ENCODE peak calls at places on chromosomes 11 and 22, in five cellular contexts. P, B, D, X and O are unnamed samples.

GRCh38 chr11:116826751-116827431 is 2.8 kb upstream of the APOC3 start:
- DNase-seq in D (no peak), B (peak), X (no peak), P (no peak), O (no peak)

GRCh38 chr11:17827006-17827405 is 92.4 kb downstream of the KCNC1 start:
- DNase-seq in B (no peak), P (no peak), X (no peak), D (no peak), O (no peak)

GRCh38 chr11:61482513-61482912 is 26.0 kb upstream of the LRRC10B start:
- DNase-seq in X (peak), B (no peak), P (no peak), D (no peak), O (no peak)

GRCh38 chr11:61153593-61154090 is 7.6 kb downstream of the VPS37C start:
- DNase-seq in X (no peak), P (no peak), B (no peak), D (no peak), O (no peak)

GRCh38 chr11:63543711-63544110 is 7.1 kb downstream of the PLAAT4 start:
- DNase-seq in P (no peak), B (no peak), X (no peak), D (no peak), O (no peak)

GRCh38 chr22:50673231-50674126 is 856 bp downstream of the SHANK3 start:
- DNase-seq in D (no peak), P (peak), X (peak), B (peak), O (no peak)

GRCh38 chr11:34335801-34336200 is 22.0 kb downstream of the ABTB2 start:
- DNase-seq in B (no peak), X (no peak), P (no peak), D (no peak), O (no peak)

GRCh38 chr11:35579557-35580396 is 38.5 kb upstream of the FJX1 start:
- DNase-seq in P (no peak), D (no peak), X (peak), B (no peak), O (peak)

GRCh38 chr11:129143335-129143734 is 48.8 kb downstream of the ARHGAP32 start:
- DNase-seq in B (peak), D (peak), P (no peak), X (peak), O (peak)

GRCh38 chr22:49724030-49724892 is 103.4 kb downstream of the BRD1 start:
- DNase-seq in X (peak), P (no peak), B (no peak), D (no peak), O (no peak)

GRCh38 chr11:107716884-107717532 is 5.2 kb upstream of the SLN start:
- DNase-seq in B (no peak), D (no peak), X (no peak), P (no peak), O (peak)

GRCh38 chr22:37229805-37230672 is 14.0 kb downstream of the RAC2 start:
- DNase-seq in B (peak), P (peak), D (peak), X (peak), O (peak)
- H3K4me3 ChIP-seq in B (no peak), P (peak), D (peak), X (no peak), O (no peak)

GRCh38 chr11:11788067-11788710 is 53.6 kb upstream of the USP47 start:
- DNase-seq in X (no peak), D (no peak), B (no peak), P (no peak), O (no peak)
- TF ChIP-seq CTCF in X (no peak), D (peak), B (no peak), P (no peak), O (no peak)

DNA sequence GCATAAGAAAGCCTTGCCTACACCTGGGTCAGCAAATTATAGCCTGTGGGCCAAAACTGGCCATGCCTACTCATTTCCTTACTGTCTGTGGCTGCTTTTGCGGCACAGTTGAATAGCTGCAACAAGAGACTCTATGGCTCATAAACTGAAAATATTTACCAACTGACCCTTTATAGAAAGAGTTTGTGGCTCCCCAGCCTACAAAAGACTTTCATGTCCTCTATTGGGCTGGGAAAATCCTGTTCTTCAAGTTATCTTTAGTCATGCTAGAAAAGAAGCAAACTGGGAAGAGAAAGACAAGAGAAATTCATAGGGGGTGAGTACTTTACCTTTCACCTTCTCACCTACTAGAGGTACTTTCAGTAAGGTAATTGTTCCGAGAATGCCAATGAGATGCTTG is 175.1 kb downstream of the SWAP70 start:
- DNase-seq in P (no peak), B (no peak), D (no peak), X (no peak), O (no peak)
- H3K4me3 ChIP-seq in P (no peak), B (no peak), D (no peak), X (no peak), O (no peak)

DNA sequence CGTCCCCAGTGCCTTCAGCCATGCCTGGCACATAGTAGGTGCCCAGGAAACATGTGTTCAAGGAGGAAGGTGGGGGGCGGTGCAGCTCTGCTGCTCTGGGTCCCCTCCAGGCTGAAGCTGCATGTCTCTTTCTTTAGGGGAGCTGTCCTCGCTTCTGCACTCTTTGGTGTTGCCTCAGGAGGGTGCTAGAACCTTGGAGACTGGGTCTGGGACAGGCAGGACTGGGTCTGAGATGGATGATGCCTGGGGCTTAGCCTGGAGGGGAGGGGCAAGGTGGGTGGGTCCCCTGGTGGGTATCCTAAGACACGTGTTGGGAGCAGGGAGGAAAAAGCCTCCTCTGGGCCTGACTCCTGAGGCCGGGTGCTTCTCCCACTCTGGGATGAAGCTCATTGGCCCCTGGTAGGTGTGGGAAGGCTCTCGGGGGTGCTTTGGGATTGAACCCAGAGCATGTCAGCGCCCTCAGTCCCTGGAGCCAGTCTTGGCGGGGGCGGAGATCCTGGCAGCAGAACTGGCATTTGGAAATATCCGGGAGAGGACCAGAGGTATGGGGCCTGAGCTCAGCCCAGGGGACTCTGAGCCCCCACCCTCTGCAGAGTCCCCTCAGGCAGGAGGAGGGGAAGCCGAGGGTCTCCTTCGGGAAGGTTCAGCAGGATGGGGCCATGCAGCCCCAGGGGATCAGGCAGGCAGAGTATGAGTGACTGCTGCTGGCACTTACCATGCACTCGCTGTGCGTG is 6.7 kb upstream of the GSTP1 start:
- DNase-seq in X (no peak), P (no peak), D (no peak), B (no peak), O (no peak)
- TF ChIP-seq CTCF in X (peak), P (no peak), D (no peak), B (no peak), O (peak)

GRCh38 chr11:90256404-90257157 is 33.7 kb upstream of the CHORDC1 start:
- DNase-seq in P (no peak), B (no peak), X (no peak), D (no peak), O (no peak)

GRCh38 chr11:90252053-90252452 is 29.2 kb upstream of the CHORDC1 start:
- DNase-seq in P (no peak), X (no peak), B (no peak), D (no peak), O (no peak)

GRCh38 chr11:90251599-90251998 is 28.8 kb upstream of the CHORDC1 start:
- DNase-seq in X (no peak), P (no peak), B (no peak), D (no peak), O (no peak)

GRCh38 chr11:90254065-90254464 is 31.2 kb upstream of the CHORDC1 start:
- DNase-seq in D (no peak), X (no peak), B (no peak), P (no peak), O (no peak)

DNA sequence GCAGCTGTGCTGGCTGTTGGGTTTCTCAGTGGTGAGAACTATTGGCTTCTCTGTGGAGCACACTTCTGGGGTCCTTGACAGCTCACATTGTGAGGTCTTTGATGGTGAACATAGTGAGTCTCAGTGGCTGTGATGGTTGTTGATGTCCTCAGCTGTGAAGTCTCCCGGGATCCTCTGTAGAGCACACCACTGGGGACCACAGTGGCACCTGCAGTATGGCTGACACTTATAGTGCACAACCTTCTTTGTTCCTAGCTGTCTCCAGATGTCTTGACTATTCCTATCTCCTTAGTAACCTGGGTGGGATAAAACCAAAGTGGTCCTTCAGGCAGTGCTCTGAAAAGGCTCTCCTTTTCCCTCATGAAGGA is 34.3 kb upstream of the CHORDC1 start:
- DNase-seq in P (no peak), B (no peak), X (no peak), D (no peak), O (no peak)
- H3K4me3 ChIP-seq in P (no peak), B (no peak), X (no peak), D (no peak), O (no peak)

GRCh38 chr22:39658367-39658766 is 87.8 kb downstream of the CACNA1I start:
- DNase-seq in D (no peak), P (peak), X (peak), B (peak), O (no peak)

GRCh38 chr22:39656495-39657490 is 86.2 kb downstream of the CACNA1I start:
- DNase-seq in X (peak), P (no peak), D (no peak), B (no peak), O (no peak)

GRCh38 chr22:39655736-39656285 is 85.3 kb downstream of the CACNA1I start:
- DNase-seq in B (no peak), X (no peak), P (no peak), D (no peak), O (no peak)

GRCh38 chr22:39661501-39661841 is 90.9 kb downstream of the CACNA1I start:
- DNase-seq in X (no peak), D (no peak), B (no peak), P (no peak), O (no peak)

GRCh38 chr22:39658806-39659463 is 88.4 kb downstream of the CACNA1I start:
- DNase-seq in P (no peak), X (no peak), D (no peak), B (no peak), O (no peak)
- TF ChIP-seq CTCF in P (no peak), X (no peak), D (no peak), B (no peak), O (no peak)

GRCh38 chr11:118263694-118264567 is at the start of gene MPZL2:
- DNase-seq in X (no peak), P (peak), D (peak), B (peak), O (no peak)

GRCh38 chr11:118265954-118266353 is 1.9 kb upstream of the MPZL2 start:
- DNase-seq in B (peak), D (peak), P (no peak), X (no peak), O (no peak)

GRCh38 chr11:118263109-118263508 is 988 bp downstream of the MPZL2 start:
- DNase-seq in P (no peak), X (no peak), B (no peak), D (no peak), O (no peak)

GRCh38 chr11:118267486-118267885 is 3.4 kb upstream of the MPZL2 start:
- DNase-seq in X (no peak), D (no peak), P (no peak), B (no peak), O (no peak)

DNA sequence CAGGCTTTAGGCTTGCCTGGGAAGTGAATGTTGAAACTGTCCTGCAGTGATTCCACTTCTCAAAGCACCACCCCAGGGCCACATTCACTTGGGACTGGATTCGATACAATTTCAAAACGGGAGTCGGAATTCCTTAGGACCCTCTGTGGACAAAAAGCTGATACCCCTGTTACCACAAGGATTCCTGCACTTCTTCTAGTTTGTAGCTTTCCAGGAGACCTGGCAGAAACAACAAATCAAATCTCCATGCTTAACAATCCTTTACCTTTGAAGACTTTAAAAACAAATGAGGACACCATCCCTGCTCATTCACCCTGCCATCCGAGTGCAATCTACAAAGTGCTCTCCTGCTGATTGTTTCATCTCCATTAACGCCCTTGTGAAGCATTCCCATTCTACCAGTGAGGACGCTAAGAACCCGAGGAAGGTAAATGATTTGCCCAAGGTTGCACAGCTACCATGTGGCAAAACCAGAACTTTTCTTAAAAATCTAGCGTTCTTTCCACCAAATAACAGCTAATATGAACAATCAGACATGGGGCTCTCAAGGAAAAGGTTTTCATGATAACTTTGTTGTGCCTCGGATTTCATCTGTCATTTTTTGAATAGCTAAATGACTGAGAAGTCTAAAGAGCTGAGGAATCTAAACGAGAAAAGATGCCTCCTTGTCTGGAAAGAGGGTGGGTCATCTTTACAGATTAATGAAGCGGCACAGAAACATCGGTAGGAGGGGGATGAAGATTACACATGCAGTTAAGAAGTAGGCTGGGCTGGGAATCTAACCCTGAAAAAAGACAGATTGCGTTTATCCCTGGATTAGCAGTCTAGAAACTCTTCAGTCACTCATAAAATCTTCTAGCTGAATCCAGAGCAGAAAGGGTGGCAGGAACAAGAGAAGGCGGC is 722 bp upstream of the MPZL2 start:
- DNase-seq in X (no peak), D (no peak), P (no peak), B (no peak), O (no peak)
- H3K4me3 ChIP-seq in X (no peak), D (peak), P (no peak), B (peak), O (no peak)